ENCODE peak calls at places on chromosomes 6 and 20, in eight cellular contexts. U is endodermal cell, L is left ventricle myocardium inferior, F is neural progenitor cell, P is tibial artery, T is SK-N-SH, J is fibroblast of lung, N is aorta. Z is an unnamed sample. For H3K27me3, the result is how much of the 10 kb centered on the place peaks cover.

GRCh38 chr20:309841-310644 is 12.7 kb downstream of the ZCCHC3 start:
- DNase-seq in J (peak), T (peak), P (peak), N (peak), U (peak), L (peak), F (peak), Z (peak)

GRCh38 chr6:75934643-75935472 is 137.6 kb downstream of the IMPG1 start:
- DNase-seq in F (peak), P (no peak), U (peak), T (peak), N (no peak), J (peak), L (no peak), Z (no peak)

GRCh38 chr20:21213691-21214090 is 87.8 kb downstream of the KIZ start:
- DNase-seq in U (no peak), F (no peak), N (no peak), L (no peak), T (no peak), J (no peak), P (no peak), Z (no peak)

GRCh38 chr6:98825602-98826230 is 8.7 kb upstream of the POU3F2 start:
- DNase-seq in J (no peak), N (no peak), P (no peak), F (peak), T (no peak), L (no peak), U (peak), Z (no peak)

GRCh38 chr6:13500264-13500663 is 12.9 kb upstream of the GFOD1 start:
- DNase-seq in N (no peak), J (no peak), T (no peak), L (no peak), F (no peak), P (no peak), U (no peak), Z (no peak)

GRCh38 chr6:147873826-147874225 is 365.3 kb downstream of the SAMD5 start:
- DNase-seq in U (no peak), P (no peak), N (no peak), T (no peak), F (no peak), J (peak), L (no peak), Z (no peak)

GRCh38 chr6:2510341-2510740 is 240.4 kb downstream of the MYLK4 start:
- DNase-seq in P (no peak), F (no peak), L (no peak), N (no peak), J (peak), U (no peak), T (no peak), Z (no peak)

GRCh38 chr6:19892250-19892649 is 55.1 kb downstream of the ID4 start:
- DNase-seq in F (no peak), L (no peak), U (no peak), J (no peak), T (no peak), N (no peak), P (no peak), Z (no peak)

GRCh38 chr6:118544105-118544504 is 4.0 kb upstream of the PLN start:
- DNase-seq in J (no peak), N (no peak), U (no peak), L (no peak), T (no peak), P (no peak), F (no peak), Z (no peak)

GRCh38 chr6:72813807-72814596 is 192.1 kb downstream of the KCNQ5 start:
- DNase-seq in U (no peak), J (no peak), P (no peak), N (no peak), T (no peak), F (no peak), L (no peak), Z (no peak)

GRCh38 chr6:151493495-151494234 is at the start of gene CCDC170:
- DNase-seq in T (peak), U (peak), J (no peak), P (no peak), N (peak), L (peak), F (peak), Z (peak)

GRCh38 chr6:148771212-148771601 is 24.4 kb downstream of the UST start:
- DNase-seq in J (no peak), L (peak), T (no peak), U (no peak), F (no peak), N (no peak), P (no peak), Z (no peak)

GRCh38 chr20:63093966-63094766 is 87.4 kb upstream of the BHLHE23 start:
- DNase-seq in P (peak), L (peak), T (peak), J (no peak), N (peak), U (peak), F (no peak), Z (peak)

GRCh38 chr20:34246126-34246626 is 5.0 kb downstream of the ASIP start:
- DNase-seq in U (no peak), P (no peak), F (no peak), J (no peak), T (no peak), N (no peak), L (no peak), Z (no peak)

GRCh38 chr6:169830876-169831275 is 79.5 kb downstream of the ERMARD start:
- DNase-seq in F (no peak), U (peak), N (no peak), L (no peak), P (no peak), J (no peak), T (no peak), Z (no peak)

GRCh38 chr6:72363844-72364740 is 257.8 kb upstream of the KCNQ5 start:
- DNase-seq in N (no peak), J (peak), T (no peak), F (no peak), U (no peak), L (no peak), P (no peak), Z (no peak)

GRCh38 chr6:15948930-15949900 is 179.7 kb upstream of the MYLIP start:
- DNase-seq in P (no peak), J (no peak), U (peak), L (no peak), N (no peak), T (peak), F (no peak), Z (no peak)

GRCh38 chr6:33312361-33313104 is 1.3 kb downstream of the TAPBP start:
- DNase-seq in U (peak), N (no peak), T (peak), F (peak), L (peak), P (peak), J (peak), Z (no peak)

GRCh38 chr20:48706116-48706656 is 121.6 kb downstream of the PREX1 start:
- DNase-seq in F (no peak), L (no peak), P (peak), U (no peak), N (no peak), T (no peak), J (peak), Z (no peak)

GRCh38 chr6:168713839-168714238 is 272.9 kb downstream of the SMOC2 start:
- DNase-seq in L (no peak), N (no peak), T (peak), J (no peak), P (no peak), F (no peak), U (peak), Z (no peak)

GRCh38 chr6:392441-393390 is 1.2 kb downstream of the IRF4 start:
- DNase-seq in L (no peak), U (peak), N (no peak), P (no peak), F (peak), J (no peak), T (no peak), Z (no peak)

GRCh38 chr6:135995160-135995898 is 143.8 kb downstream of the PDE7B start:
- DNase-seq in N (no peak), T (no peak), U (no peak), F (no peak), J (peak), L (no peak), P (no peak), Z (no peak)

GRCh38 chr20:12827796-12828406 is 180.9 kb upstream of the SPTLC3 start:
- DNase-seq in T (no peak), F (no peak), N (no peak), U (peak), P (no peak), L (no peak), J (no peak), Z (no peak)

GRCh38 chr20:33537608-33538007 is 47.7 kb downstream of the CBFA2T2 start:
- DNase-seq in L (no peak), T (no peak), U (no peak), J (no peak), P (no peak), N (no peak), F (no peak), Z (no peak)

GRCh38 chr6:5045417-5045816 is 39.7 kb upstream of the PPP1R3G start:
- DNase-seq in F (no peak), L (no peak), N (no peak), U (no peak), P (no peak), J (peak), T (no peak), Z (no peak)

GRCh38 chr6:27178860-27179259 is 68.6 kb upstream of the PRSS16 start:
- DNase-seq in U (peak), F (peak), L (no peak), N (no peak), T (no peak), P (no peak), J (no peak), Z (no peak)

GRCh38 chr6:24755284-24755683 is 19.5 kb upstream of the GMNN start:
- DNase-seq in T (no peak), J (no peak), L (no peak), N (no peak), U (no peak), F (no peak), P (no peak), Z (no peak)

GRCh38 chr20:1242530-1242929 is 16.7 kb downstream of the RAD21L1 start:
- DNase-seq in T (no peak), P (no peak), U (no peak), N (no peak), L (no peak), J (peak), F (no peak), Z (no peak)

GRCh38 chr20:38673731-38674177 is 50.5 kb upstream of the SLC32A1 start:
- DNase-seq in U (peak), F (peak), P (no peak), L (no peak), J (no peak), N (no peak), T (peak), Z (no peak)

GRCh38 chr6:14747881-14748520 is 497.9 kb upstream of the JARID2 start:
- DNase-seq in U (peak), P (no peak), N (no peak), F (no peak), T (no peak), L (no peak), J (peak), Z (no peak)

GRCh38 chr20:38304845-38305447 is 990 bp downstream of the BPI start:
- DNase-seq in U (peak), F (peak), P (no peak), L (no peak), T (peak), J (peak), N (no peak), Z (no peak)

GRCh38 chr6:3133515-3133914 is 15.0 kb downstream of the BPHL start:
- DNase-seq in U (no peak), N (no peak), P (no peak), F (no peak), L (no peak), T (no peak), J (no peak), Z (no peak)

GRCh38 chr20:9068232-9068781 is 580 bp upstream of the PLCB4 start:
- DNase-seq in J (no peak), F (peak), U (peak), T (peak), L (peak), N (peak), P (peak), Z (peak)

GRCh38 chr6:41199427-41200246 is 1.3 kb downstream of the TREML2 start:
- DNase-seq in N (no peak), T (no peak), J (no peak), U (no peak), L (no peak), F (no peak), P (no peak), Z (no peak)

GRCh38 chr6:129749749-129750120 is 39.8 kb upstream of the ARHGAP18 start:
- DNase-seq in P (no peak), T (no peak), J (peak), L (no peak), N (no peak), U (no peak), F (no peak), Z (no peak)

DNA sequence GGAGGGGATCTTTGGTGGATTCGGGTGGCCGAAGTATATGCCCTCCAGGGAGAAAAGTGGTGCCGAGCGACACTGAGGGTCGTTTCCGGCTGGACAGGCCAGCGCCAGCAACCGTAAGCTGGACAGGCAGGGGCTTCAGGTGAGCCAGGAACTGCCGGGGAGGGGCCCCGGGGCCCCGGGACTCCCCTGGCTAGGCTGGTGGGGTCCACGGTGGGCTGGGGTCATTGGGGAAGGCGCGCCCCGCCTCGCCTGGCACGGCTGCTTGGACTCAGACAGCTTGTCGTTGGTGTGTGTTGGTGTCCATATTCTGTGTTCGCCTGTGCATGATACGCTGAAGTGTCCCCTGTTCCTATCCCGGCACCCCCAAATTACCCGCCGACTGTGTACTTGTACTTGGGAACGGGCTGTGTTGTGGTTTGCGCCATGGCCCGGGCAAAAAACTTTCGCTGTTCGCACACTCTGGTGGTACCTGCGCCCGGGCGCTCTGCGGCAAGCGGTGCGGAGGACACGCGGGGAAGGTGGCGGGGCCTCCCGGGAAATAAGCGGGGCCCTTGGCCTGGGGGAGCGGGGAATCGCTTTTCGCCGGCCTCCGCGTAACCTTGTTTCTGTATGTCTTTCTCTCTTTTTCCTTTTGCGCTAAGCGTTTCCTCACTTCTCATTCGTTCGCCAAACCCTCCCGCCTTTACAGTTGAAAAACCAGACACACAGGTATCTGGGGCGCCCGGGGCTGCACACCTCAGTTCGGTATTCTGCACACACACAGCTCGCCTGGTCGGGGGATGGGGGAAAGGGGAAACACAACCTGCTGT is 3.2 kb downstream of the GNAS start:
- DNase-seq in J (no peak), T (no peak), U (peak), P (no peak), L (no peak), N (no peak), F (no peak), Z (no peak)
- H3K27me3 ChIP-seq in J (under half), T (under half), U (half or more), P (under half), L (half or more), N (under half), F (half or more), Z (under half)

DNA sequence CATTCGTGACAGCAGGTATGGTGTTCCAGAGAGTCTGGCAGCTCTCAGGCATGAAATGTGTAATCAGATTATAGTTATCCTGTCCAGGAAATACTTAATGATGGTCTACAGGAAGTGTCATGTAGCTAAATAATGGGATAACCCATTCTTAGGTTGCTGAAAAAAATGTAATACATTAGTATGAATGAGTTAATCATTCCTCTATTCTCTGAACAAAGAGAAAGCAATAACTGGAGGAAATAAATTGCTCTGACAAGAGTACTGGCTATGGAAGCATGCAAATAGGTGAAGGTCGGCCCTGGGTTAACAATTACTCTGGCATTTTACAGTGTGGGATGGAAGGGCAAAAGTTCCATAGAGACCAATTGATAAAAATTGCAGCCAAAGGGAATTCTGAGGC is 740.5 kb downstream of the CBLN4 start:
- DNase-seq in F (no peak), U (no peak), J (no peak), T (no peak), N (no peak), P (no peak), L (no peak), Z (no peak)
- H3K27me3 ChIP-seq in F (under half), U (under half), J (under half), T (under half), N (under half), P (under half), L (under half), Z (under half)

DNA sequence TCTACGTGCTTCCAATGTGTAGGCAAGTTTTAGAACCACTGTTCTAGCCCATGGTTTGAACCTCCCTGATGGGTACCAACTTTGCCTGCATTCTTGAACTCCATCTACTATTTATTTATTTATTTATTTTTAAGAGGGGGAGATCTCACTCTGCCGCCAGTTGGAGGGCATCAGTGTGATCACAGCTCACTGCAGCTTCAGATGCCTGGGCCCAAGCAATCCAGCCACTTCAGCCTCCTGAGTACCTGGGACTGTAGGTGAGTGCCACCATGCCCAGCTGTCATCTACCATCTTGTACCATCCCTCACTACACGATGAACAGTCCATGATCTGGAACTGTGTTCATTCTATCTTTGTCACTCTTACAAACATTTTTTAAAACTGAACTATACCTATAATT is 28.2 kb downstream of the HLA-F start:
- DNase-seq in T (no peak), F (no peak), U (no peak), P (no peak), J (no peak), L (no peak), N (no peak), Z (no peak)
- H3K27me3 ChIP-seq in T (half or more), F (half or more), U (half or more), P (under half), J (under half), L (under half), N (under half), Z (under half)

GRCh38 chr20:46311039-46311650 is 2.8 kb upstream of the CDH22 start:
- DNase-seq in P (no peak), U (no peak), N (no peak), J (no peak), T (no peak), L (no peak), F (no peak), Z (no peak)

GRCh38 chr20:46312945-46313861 is 4.9 kb upstream of the CDH22 start:
- DNase-seq in U (no peak), T (no peak), N (no peak), F (no peak), L (no peak), J (no peak), P (no peak), Z (no peak)

GRCh38 chr20:46309945-46310344 is 1.6 kb upstream of the CDH22 start:
- DNase-seq in L (no peak), T (no peak), N (no peak), P (no peak), F (no peak), U (no peak), J (no peak), Z (no peak)

GRCh38 chr20:46312075-46312944 is 4.0 kb upstream of the CDH22 start:
- DNase-seq in F (peak), J (no peak), T (peak), U (peak), L (no peak), P (no peak), N (no peak), Z (no peak)

GRCh38 chr20:46311719-46312074 is 3.4 kb upstream of the CDH22 start:
- DNase-seq in P (no peak), J (no peak), L (no peak), F (no peak), N (no peak), T (no peak), U (no peak), Z (no peak)
- H3K27me3 ChIP-seq in P (under half), J (half or more), L (half or more), F (half or more), N (under half), T (half or more), U (half or more), Z (half or more)

Z was measured in heart left ventricle.